ENCODE peak calls at places on chromosomes 6 and 20, in nine cellular contexts. Q is psoas muscle; H is CD8-positive, alpha-beta memory T cell; F is right cardiac atrium; C is lower lobe of right lung; R is Peyer's patch; S is upper lobe of right lung; U is dorsolateral prefrontal cortex; T is thyroid gland. V is an unnamed sample.

GRCh38 chr20:46406986-46407670 is 713 bp upstream of the ELMO2 start:
- DNase-seq in F (peak; percentile 85), S (peak; percentile 89), Q (peak; percentile 87), T (peak; percentile 94), C (peak; percentile 82), H (peak; percentile 79), U (peak; percentile 69), R (peak; percentile 86), V (peak; percentile 43)

GRCh38 chr20:327041-327945 is 1.9 kb downstream of the SOX12 start:
- DNase-seq in H (peak; percentile 91), U (peak; percentile 70), S (peak; percentile 91), C (peak; percentile 84), Q (peak; percentile 81), R (peak; percentile 74), F (peak; percentile 95), T (peak; percentile 93), V (peak; percentile 76)

GRCh38 chr20:16922834-16923233 is 174.7 kb downstream of the OTOR start:
- DNase-seq in H (no peak), S (no peak), T (no peak), F (no peak), U (no peak), Q (no peak), R (no peak), C (no peak), V (no peak)

GRCh38 chr20:12535316-12535715 is 473.5 kb upstream of the SPTLC3 start:
- DNase-seq in C (no peak), T (no peak), U (no peak), Q (no peak), R (no peak), F (no peak), H (no peak), S (no peak), V (no peak)

GRCh38 chr6:22353036-22353560 is 56.3 kb upstream of the PRL start:
- DNase-seq in S (no peak), F (no peak), R (no peak), C (no peak), H (no peak), Q (no peak), T (no peak), U (no peak), V (no peak)

GRCh38 chr6:53986165-53986720 is 125.0 kb upstream of the MLIP start:
- DNase-seq in Q (peak; percentile 52), S (no peak), C (no peak), U (peak; percentile 38), H (no peak), T (peak; percentile 62), R (no peak), F (no peak), V (no peak)

GRCh38 chr20:986733-987355 is 15.3 kb downstream of the RSPO4 start:
- DNase-seq in S (no peak), Q (peak; percentile 4), F (no peak), H (no peak), R (no peak), U (no peak), T (no peak), C (no peak), V (no peak)

GRCh38 chr6:34414999-34415858 is 10.6 kb downstream of the RPS10 start:
- DNase-seq in C (no peak), F (no peak), H (peak; percentile 50), Q (no peak), U (peak; percentile 75), S (no peak), R (no peak), T (peak; percentile 69), V (no peak)

GRCh38 chr6:138428943-138429616 is 25.1 kb downstream of the HEBP2 start:
- DNase-seq in C (no peak), R (no peak), H (peak; percentile 50), U (no peak), F (no peak), S (no peak), T (no peak), Q (no peak), V (no peak)

GRCh38 chr20:24305366-24305765 is 164.1 kb upstream of the SYNDIG1 start:
- DNase-seq in Q (no peak), T (no peak), R (no peak), F (no peak), S (no peak), H (no peak), C (no peak), U (no peak), V (no peak)

GRCh38 chr20:62949887-62950286 is 2.6 kb upstream of the SLC17A9 start:
- DNase-seq in C (peak; percentile 38), F (no peak), T (no peak), H (no peak), S (no peak), Q (no peak), U (no peak), R (no peak), V (no peak)
- H3K27ac ChIP-seq in C (no peak overlapping the region), F (no peak overlapping the region), T (no peak overlapping the region), H (no peak overlapping the region), S (no peak overlapping the region), Q (no peak overlapping the region), U (no peak overlapping the region), R (no peak overlapping the region), V (no peak overlapping the region)

DNA sequence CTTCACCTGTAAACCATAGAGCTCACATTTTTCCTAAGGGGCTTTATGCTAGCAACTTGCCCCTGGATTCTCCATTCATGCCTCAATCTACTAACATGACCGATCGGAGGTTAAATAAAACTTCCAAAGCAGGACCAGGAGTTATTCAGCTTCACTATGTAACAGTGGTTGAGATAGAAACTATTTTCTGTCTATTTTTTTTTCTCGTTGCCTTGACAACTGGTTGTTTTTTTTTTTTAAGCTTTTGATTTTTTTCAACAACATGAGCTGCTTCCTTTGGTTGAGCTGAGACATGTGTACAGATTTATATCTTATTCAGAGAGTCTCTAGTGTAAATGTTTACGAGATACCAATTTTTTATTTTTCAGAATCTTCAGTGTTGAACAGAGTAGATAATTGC is 85.7 kb downstream of the SHLD1 start:
- DNase-seq in H (peak; percentile 63), T (no peak), F (no peak), C (no peak), U (no peak), Q (no peak), S (no peak), R (no peak), V (no peak)
- H3K27ac ChIP-seq in H (peak overlapping the region; percentile 75), T (peak overlapping the region; percentile 67), F (no peak overlapping the region), C (peak overlapping the region; percentile 38), U (peak overlapping the region; percentile 56), Q (no peak overlapping the region), S (peak overlapping the region; percentile 45), R (no peak overlapping the region), V (no peak overlapping the region)

GRCh38 chr6:109055771-109056235 is 38.8 kb downstream of the SESN1 start:
- DNase-seq in H (no peak), R (no peak), S (no peak), U (no peak), T (no peak), C (no peak), F (no peak), Q (no peak), V (no peak)

GRCh38 chr6:109052852-109053251 is 41.8 kb downstream of the SESN1 start:
- DNase-seq in T (no peak), R (no peak), C (no peak), U (no peak), S (no peak), F (no peak), Q (no peak), H (no peak), V (no peak)

GRCh38 chr6:109052015-109052651 is 42.5 kb downstream of the SESN1 start:
- DNase-seq in F (no peak), R (no peak), C (no peak), S (no peak), U (no peak), T (no peak), Q (no peak), H (no peak), V (no peak)

GRCh38 chr6:109051301-109051700 is 43.3 kb downstream of the SESN1 start:
- DNase-seq in Q (no peak), S (no peak), T (no peak), R (no peak), U (no peak), H (no peak), F (no peak), C (no peak), V (no peak)

GRCh38 chr6:109053285-109053684 is 41.4 kb downstream of the SESN1 start:
- DNase-seq in U (no peak), F (no peak), T (no peak), R (no peak), Q (no peak), S (no peak), C (no peak), H (no peak), V (no peak)
- H3K27ac ChIP-seq in U (no peak overlapping the region), F (no peak overlapping the region), T (no peak overlapping the region), R (no peak overlapping the region), Q (peak overlapping the region; percentile 77), S (no peak overlapping the region), C (no peak overlapping the region), H (no peak overlapping the region), V (no peak overlapping the region)

DNA sequence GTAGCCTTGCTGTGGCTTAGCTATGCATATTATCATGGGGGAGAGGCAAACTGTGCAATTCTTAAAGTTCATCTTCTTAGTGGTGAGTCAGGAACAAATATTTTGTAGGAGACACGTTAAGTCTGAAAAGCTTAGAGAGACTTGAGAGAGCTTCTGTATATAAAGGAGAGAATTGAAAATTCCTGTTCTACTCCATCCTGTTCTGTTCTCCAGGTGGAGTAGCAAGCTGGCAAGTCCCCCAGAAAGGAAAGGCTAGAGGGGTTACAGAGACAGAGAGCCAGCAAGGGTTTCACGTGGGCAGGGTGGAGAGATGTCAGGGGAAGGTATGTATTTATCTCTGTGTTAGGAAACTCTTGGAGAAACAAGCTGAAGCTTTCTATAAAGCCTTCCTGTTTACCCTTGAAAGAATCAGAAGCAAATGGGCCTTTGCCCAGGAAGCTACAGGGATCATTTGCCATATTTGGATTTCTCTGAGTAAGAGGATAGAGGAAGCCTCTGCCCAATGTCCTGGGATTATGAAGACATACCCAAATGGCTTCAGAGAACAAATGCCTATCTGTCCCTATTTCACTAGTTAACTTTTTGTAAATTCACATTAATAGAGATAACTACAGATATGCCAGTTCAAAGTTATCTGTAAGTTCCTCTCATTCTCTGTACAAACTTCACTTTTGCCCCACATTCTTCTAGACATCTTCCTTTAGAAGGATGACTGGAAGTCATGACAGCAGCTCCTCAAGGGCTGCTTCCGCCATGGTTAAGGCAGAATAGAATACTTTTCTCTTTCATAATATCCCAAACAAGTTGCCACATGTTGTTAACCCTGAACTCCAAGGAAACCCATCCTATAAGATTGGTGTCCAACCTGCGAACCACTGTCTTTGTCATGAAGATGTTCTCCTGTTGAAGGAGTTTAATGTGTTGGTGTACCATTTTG is 126.7 kb upstream of the NEDD9 start:
- DNase-seq in T (no peak), F (no peak), H (no peak), R (no peak), Q (no peak), C (no peak), S (no peak), U (no peak), V (no peak)
- H3K27ac ChIP-seq in T (no peak overlapping the region), F (peak overlapping the region; percentile 76), H (no peak overlapping the region), R (no peak overlapping the region), Q (peak overlapping the region; percentile 6), C (peak overlapping the region; percentile 71), S (peak overlapping the region; percentile 45), U (no peak overlapping the region), V (no peak overlapping the region)

V was measured in substantia nigra.